ENCODE peak calls at places on chromosomes 12 and 14, in ten cellular contexts. Q is endodermal cell; U is activated T-cell treated with anti-CD3 and anti-CD28 coated beads, Interleukin-2, amount 50 U/mL, for 48 hours; O is T follicular helper cell; C is LHCN-M2; N is SHP77; H is A549; M is fibroblast of the conjunctiva; E is progenitor cell of endocrine pancreas; L is hippocampal formation. D is an unnamed sample.

GRCh38 chr12:112353389-112353788 is 28.8 kb downstream of the HECTD4 start:
- DNase-seq in Q (no peak), U (no peak), O (no peak), C (peak; percentile 59), N (no peak), H (peak; percentile 37), M (no peak), E (no peak), L (no peak), D (no peak)

GRCh38 chr14:65168840-65169239 is 66.5 kb upstream of the MAX start:
- DNase-seq in Q (no peak), U (no peak), O (no peak), C (peak; percentile 74), N (no peak), H (no peak), M (peak; percentile 39), E (no peak), L (peak; percentile 77), D (no peak)

GRCh38 chr12:45727994-45728624 is 1.4 kb upstream of the ARID2 start:
- DNase-seq in Q (no peak), U (no peak), O (no peak), C (peak; percentile 26), N (no peak), H (no peak), M (no peak), E (no peak), L (peak; percentile 91), D (no peak)

GRCh38 chr14:83294941-83295340 is 1761.3 kb upstream of the SEL1L start:
- DNase-seq in Q (no peak), U (no peak), O (no peak), C (peak; percentile 27), N (no peak), H (no peak), M (no peak), E (no peak), L (no peak), D (no peak)

GRCh38 chr12:43305065-43305464 is 246.9 kb downstream of the ADAMTS20 start:
- DNase-seq in Q (no peak), U (no peak), O (no peak), C (no peak), N (no peak), H (no peak), M (no peak), E (no peak), L (no peak), D (no peak)

GRCh38 chr12:130131025-130131424 is 31.2 kb upstream of the FZD10 start:
- DNase-seq in Q (no peak), U (no peak), O (no peak), C (no peak), N (no peak), H (no peak), M (no peak), E (no peak), L (no peak), D (no peak)

GRCh38 chr14:94356379-94357056 is 31.9 kb downstream of the SERPINA1 start:
- DNase-seq in Q (no peak), U (no peak), O (no peak), C (no peak), N (no peak), H (no peak), M (no peak), E (no peak), L (no peak), D (peak; percentile 8)

GRCh38 chr12:102095677-102096263 is 24.1 kb downstream of the NUP37 start:
- DNase-seq in Q (no peak), U (no peak), O (no peak), C (peak; percentile 24), N (peak; percentile 37), H (peak; percentile 31), M (peak; percentile 26), E (no peak), L (peak; percentile 23), D (no peak)

GRCh38 chr12:72207756-72208155 is 64.4 kb upstream of the TRHDE start:
- DNase-seq in Q (no peak), U (no peak), O (no peak), C (no peak), N (peak; percentile 42), H (no peak), M (no peak), E (no peak), L (peak; percentile 6), D (no peak)

GRCh38 chr14:104134061-104134965 is 4.1 kb upstream of the KIF26A start:
- DNase-seq in Q (peak; percentile 40), U (no peak), O (no peak), C (no peak), N (no peak), H (no peak), M (no peak), E (no peak), L (no peak), D (peak; percentile 29)

GRCh38 chr14:23518716-23519115 is 32.8 kb downstream of the ZFHX2 start:
- DNase-seq in Q (peak; percentile 53), U (no peak), O (no peak), C (no peak), N (no peak), H (no peak), M (no peak), E (no peak), L (no peak), D (no peak)

GRCh38 chr14:33457617-33458016 is 493.3 kb downstream of the EGLN3 start:
- DNase-seq in Q (no peak), U (no peak), O (no peak), C (no peak), N (peak; percentile 64), H (no peak), M (no peak), E (no peak), L (no peak), D (no peak)

GRCh38 chr12:63917864-63918742 is 73.6 kb downstream of the SRGAP1 start:
- DNase-seq in Q (no peak), U (no peak), O (no peak), C (peak; percentile 97), N (peak; percentile 53), H (peak; percentile 97), M (peak; percentile 95), E (no peak), L (no peak), D (no peak)

GRCh38 chr14:98899441-98899840 is 372.6 kb downstream of the BCL11B start:
- DNase-seq in Q (peak; percentile 31), U (no peak), O (no peak), C (no peak), N (no peak), H (no peak), M (no peak), E (no peak), L (no peak), D (no peak)

GRCh38 chr12:26188132-26188531 is 7.2 kb upstream of the SSPN start:
- DNase-seq in Q (no peak), U (no peak), O (no peak), C (peak; percentile 43), N (no peak), H (no peak), M (peak; percentile 42), E (no peak), L (no peak), D (no peak)

GRCh38 chr12:40963761-40964160 is 224.4 kb upstream of the PDZRN4 start:
- DNase-seq in Q (no peak), U (no peak), O (no peak), C (no peak), N (no peak), H (no peak), M (no peak), E (no peak), L (no peak), D (no peak)

GRCh38 chr12:127143020-127143419 is 1124.0 kb upstream of the TMEM132C start:
- DNase-seq in Q (peak; percentile 91), U (no peak), O (no peak), C (no peak), N (peak; percentile 84), H (no peak), M (no peak), E (no peak), L (no peak), D (peak; percentile 91)

GRCh38 chr12:646303-647038 is 16.8 kb downstream of the NINJ2 start:
- DNase-seq in Q (peak; percentile 42), U (no peak), O (no peak), C (peak; percentile 65), N (no peak), H (peak; percentile 58), M (no peak), E (no peak), L (no peak), D (no peak)

GRCh38 chr12:101920906-101921305 is 43.5 kb downstream of the DRAM1 start:
- DNase-seq in Q (no peak), U (no peak), O (no peak), C (no peak), N (no peak), H (no peak), M (no peak), E (no peak), L (no peak), D (no peak)

GRCh38 chr12:57370084-57370483 is 60.8 kb downstream of the R3HDM2 start:
- DNase-seq in Q (no peak), U (no peak), O (no peak), C (no peak), N (no peak), H (no peak), M (no peak), E (no peak), L (no peak), D (no peak)

GRCh38 chr14:65331652-65332051 is 80.9 kb upstream of the FUT8 start:
- DNase-seq in Q (no peak), U (no peak), O (no peak), C (no peak), N (no peak), H (no peak), M (no peak), E (no peak), L (no peak), D (no peak)

GRCh38 chr12:65911321-65911720 is 87.0 kb downstream of the HMGA2 start:
- DNase-seq in Q (no peak), U (no peak), O (no peak), C (peak; percentile 79), N (peak; percentile 60), H (no peak), M (peak; percentile 27), E (no peak), L (no peak), D (no peak)

GRCh38 chr12:50110127-50110761 is 1.8 kb upstream of the COX14 start:
- DNase-seq in Q (no peak), U (peak; percentile 32), O (no peak), C (peak; percentile 48), N (no peak), H (peak; percentile 49), M (no peak), E (no peak), L (no peak), D (no peak)